ENCODE peak calls at places on chromosomes 5 and 9, in seven cellular contexts. One of them, this sample, is unnamed.

GRCh38 chr9:122020398-122020797 is 72.7 kb downstream of the TTLL11 start:
- DNase-seq in upper lobe of left lung: no peak
- DNase-seq in endothelial cell: no peak
- DNase-seq in B cell: no peak
- DNase-seq in nephron progenitor cell: no peak
- DNase-seq in keratinocyte: no peak
- DNase-seq in HFF-Myc: no peak
- DNase-seq in this sample: no peak

GRCh38 chr5:45578270-45578669 is 117.9 kb downstream of the HCN1 start:
- DNase-seq in upper lobe of left lung: no peak
- DNase-seq in endothelial cell: no peak
- DNase-seq in B cell: no peak
- DNase-seq in nephron progenitor cell: no peak
- DNase-seq in keratinocyte: no peak
- DNase-seq in HFF-Myc: no peak
- DNase-seq in this sample: no peak

GRCh38 chr5:116557669-116558271 is 16.9 kb downstream of the SEMA6A start:
- DNase-seq in upper lobe of left lung: no peak
- DNase-seq in endothelial cell: no peak
- DNase-seq in B cell: no peak
- DNase-seq in nephron progenitor cell: no peak
- DNase-seq in keratinocyte: no peak
- DNase-seq in HFF-Myc: no peak
- DNase-seq in this sample: no peak

GRCh38 chr5:52283221-52283620 is 504.5 kb upstream of the ITGA1 start:
- DNase-seq in upper lobe of left lung: no peak
- DNase-seq in endothelial cell: no peak
- DNase-seq in B cell: no peak
- DNase-seq in nephron progenitor cell: no peak
- DNase-seq in keratinocyte: no peak
- DNase-seq in HFF-Myc: no peak
- DNase-seq in this sample: no peak

GRCh38 chr5:10018670-10019069 is 231.0 kb downstream of the ATPSCKMT start:
- DNase-seq in upper lobe of left lung: no peak
- DNase-seq in endothelial cell: no peak
- DNase-seq in B cell: no peak
- DNase-seq in nephron progenitor cell: no peak
- DNase-seq in keratinocyte: no peak
- DNase-seq in HFF-Myc: peak; percentile 32
- DNase-seq in this sample: peak; percentile 0

GRCh38 chr9:135906291-135907005 is 898 bp downstream of the CAMSAP1 start:
- DNase-seq in upper lobe of left lung: no peak
- DNase-seq in endothelial cell: peak; percentile 30
- DNase-seq in B cell: peak; percentile 36
- DNase-seq in nephron progenitor cell: no peak
- DNase-seq in keratinocyte: no peak
- DNase-seq in HFF-Myc: no peak
- DNase-seq in this sample: no peak

GRCh38 chr9:114694719-114695269 is 12.8 kb upstream of the TEX48 start:
- DNase-seq in upper lobe of left lung: no peak
- DNase-seq in endothelial cell: no peak
- DNase-seq in B cell: no peak
- DNase-seq in nephron progenitor cell: no peak
- DNase-seq in keratinocyte: no peak
- DNase-seq in HFF-Myc: no peak
- DNase-seq in this sample: peak; percentile 54

GRCh38 chr5:65102826-65103673 is 334.3 kb downstream of the CWC27 start:
- DNase-seq in upper lobe of left lung: peak; percentile 76
- DNase-seq in endothelial cell: peak; percentile 40
- DNase-seq in B cell: peak; percentile 73
- DNase-seq in nephron progenitor cell: no peak
- DNase-seq in keratinocyte: no peak
- DNase-seq in HFF-Myc: no peak
- DNase-seq in this sample: peak; percentile 80

GRCh38 chr9:114804504-114804903 is 1.3 kb downstream of the TNFSF15 start:
- DNase-seq in upper lobe of left lung: no peak
- DNase-seq in endothelial cell: no peak
- DNase-seq in B cell: no peak
- DNase-seq in nephron progenitor cell: no peak
- DNase-seq in keratinocyte: no peak
- DNase-seq in HFF-Myc: peak; percentile 75
- DNase-seq in this sample: no peak

GRCh38 chr5:170120576-170120975 is 14.9 kb downstream of the FOXI1 start:
- DNase-seq in upper lobe of left lung: no peak
- DNase-seq in endothelial cell: no peak
- DNase-seq in B cell: no peak
- DNase-seq in nephron progenitor cell: no peak
- DNase-seq in keratinocyte: no peak
- DNase-seq in HFF-Myc: no peak
- DNase-seq in this sample: no peak

GRCh38 chr9:33177633-33178032 is 10.5 kb upstream of the B4GALT1 start:
- DNase-seq in upper lobe of left lung: no peak
- DNase-seq in endothelial cell: no peak
- DNase-seq in B cell: no peak
- DNase-seq in nephron progenitor cell: no peak
- DNase-seq in keratinocyte: no peak
- DNase-seq in HFF-Myc: no peak
- DNase-seq in this sample: no peak

GRCh38 chr5:124257048-124257447 is 489.4 kb downstream of the ZNF608 start:
- DNase-seq in upper lobe of left lung: no peak
- DNase-seq in endothelial cell: no peak
- DNase-seq in B cell: no peak
- DNase-seq in nephron progenitor cell: no peak
- DNase-seq in keratinocyte: no peak
- DNase-seq in HFF-Myc: no peak
- DNase-seq in this sample: no peak

GRCh38 chr9:130265431-130266235 is at the start of gene HMCN2:
- DNase-seq in upper lobe of left lung: no peak
- DNase-seq in endothelial cell: peak; percentile 64
- DNase-seq in B cell: no peak
- DNase-seq in nephron progenitor cell: peak; percentile 72
- DNase-seq in keratinocyte: no peak
- DNase-seq in HFF-Myc: no peak
- DNase-seq in this sample: no peak

GRCh38 chr9:19875291-19875910 is 86.6 kb upstream of the SLC24A2 start:
- DNase-seq in upper lobe of left lung: no peak
- DNase-seq in endothelial cell: no peak
- DNase-seq in B cell: no peak
- DNase-seq in nephron progenitor cell: no peak
- DNase-seq in keratinocyte: no peak
- DNase-seq in HFF-Myc: no peak
- DNase-seq in this sample: no peak

GRCh38 chr9:942805-943580 is 33.5 kb upstream of the DMRT3 start:
- DNase-seq in upper lobe of left lung: no peak
- DNase-seq in endothelial cell: no peak
- DNase-seq in B cell: no peak
- DNase-seq in nephron progenitor cell: no peak
- DNase-seq in keratinocyte: no peak
- DNase-seq in HFF-Myc: no peak
- DNase-seq in this sample: no peak

GRCh38 chr5:177471610-177472356 is 1.7 kb downstream of the DBN1 start:
- DNase-seq in upper lobe of left lung: no peak
- DNase-seq in endothelial cell: no peak
- DNase-seq in B cell: no peak
- DNase-seq in nephron progenitor cell: no peak
- DNase-seq in keratinocyte: no peak
- DNase-seq in HFF-Myc: no peak
- DNase-seq in this sample: no peak

GRCh38 chr5:10455273-10455670 is 13.6 kb downstream of the ROPN1L start:
- DNase-seq in upper lobe of left lung: no peak
- DNase-seq in endothelial cell: no peak
- DNase-seq in B cell: no peak
- DNase-seq in nephron progenitor cell: peak; percentile 56
- DNase-seq in keratinocyte: no peak
- DNase-seq in HFF-Myc: no peak
- DNase-seq in this sample: no peak

GRCh38 chr9:135244271-135244691 is 156.8 kb downstream of the OLFM1 start:
- DNase-seq in upper lobe of left lung: no peak
- DNase-seq in endothelial cell: no peak
- DNase-seq in B cell: no peak
- DNase-seq in nephron progenitor cell: no peak
- DNase-seq in keratinocyte: no peak
- DNase-seq in HFF-Myc: no peak
- DNase-seq in this sample: no peak

GRCh38 chr5:168390491-168390890 is 95.8 kb upstream of the RARS1 start:
- DNase-seq in upper lobe of left lung: no peak
- DNase-seq in endothelial cell: no peak
- DNase-seq in B cell: no peak
- DNase-seq in nephron progenitor cell: no peak
- DNase-seq in keratinocyte: peak; percentile 60
- DNase-seq in HFF-Myc: no peak
- DNase-seq in this sample: no peak

GRCh38 chr5:35926389-35927051 is 11.9 kb downstream of the CAPSL start:
- DNase-seq in upper lobe of left lung: no peak
- DNase-seq in endothelial cell: peak; percentile 67
- DNase-seq in B cell: peak; percentile 61
- DNase-seq in nephron progenitor cell: peak; percentile 66
- DNase-seq in keratinocyte: peak; percentile 7
- DNase-seq in HFF-Myc: peak; percentile 37
- DNase-seq in this sample: peak; percentile 62

DNA sequence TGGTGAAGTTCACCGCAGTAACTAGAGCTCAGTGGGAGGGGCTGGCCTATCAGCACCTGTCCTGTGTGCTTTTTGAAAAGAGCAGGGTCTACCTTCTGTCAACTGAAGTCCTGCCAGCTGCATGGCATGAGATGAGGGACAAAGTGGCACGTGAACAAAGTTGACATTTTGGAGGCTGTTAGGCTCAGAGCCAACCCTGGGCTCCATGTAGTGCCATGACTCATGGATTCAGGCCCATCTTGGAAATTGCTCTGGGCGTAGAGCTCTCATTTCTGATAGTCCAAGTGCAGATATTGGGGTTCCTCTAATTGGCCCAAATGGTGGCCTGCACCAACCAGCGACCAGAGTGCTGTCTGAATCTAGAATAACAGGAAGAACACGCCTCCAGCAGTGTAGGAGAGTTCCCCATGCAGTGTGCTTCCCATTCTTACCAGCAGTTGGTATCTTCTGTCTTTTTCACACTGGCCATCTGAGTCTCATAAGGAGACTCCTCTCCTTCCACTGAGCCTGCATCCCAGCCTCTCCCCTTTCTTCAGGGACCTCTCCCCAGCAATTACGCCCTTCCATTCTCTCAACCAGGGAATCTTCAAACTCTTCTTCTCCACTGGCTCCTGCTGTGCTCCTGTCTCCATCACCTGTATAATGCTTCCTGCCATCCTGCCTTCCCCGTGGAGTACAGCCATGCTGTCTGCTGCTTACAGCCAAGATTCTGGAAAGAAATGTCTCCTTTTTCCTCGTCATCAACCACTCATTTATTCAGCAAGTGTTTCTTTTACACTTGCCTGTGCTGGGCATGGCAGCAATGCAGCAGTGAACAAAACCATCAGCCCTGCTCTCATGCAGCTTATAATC is 30.4 kb downstream of the IRF1 start:
- DNase-seq in upper lobe of left lung: peak; percentile 81
- DNase-seq in endothelial cell: no peak
- DNase-seq in B cell: peak; percentile 38
- DNase-seq in nephron progenitor cell: no peak
- DNase-seq in keratinocyte: no peak
- DNase-seq in HFF-Myc: no peak
- DNase-seq in this sample: no peak
- TF ChIP-seq CTCF in upper lobe of left lung: peak; percentile 55
- TF ChIP-seq CTCF in endothelial cell: peak; percentile 20
- TF ChIP-seq CTCF in B cell: peak; percentile 26
- TF ChIP-seq CTCF in nephron progenitor cell: no peak
- TF ChIP-seq CTCF in keratinocyte: peak; percentile 36
- TF ChIP-seq CTCF in HFF-Myc: peak; percentile 8
- TF ChIP-seq CTCF in this sample: no peak

DNA sequence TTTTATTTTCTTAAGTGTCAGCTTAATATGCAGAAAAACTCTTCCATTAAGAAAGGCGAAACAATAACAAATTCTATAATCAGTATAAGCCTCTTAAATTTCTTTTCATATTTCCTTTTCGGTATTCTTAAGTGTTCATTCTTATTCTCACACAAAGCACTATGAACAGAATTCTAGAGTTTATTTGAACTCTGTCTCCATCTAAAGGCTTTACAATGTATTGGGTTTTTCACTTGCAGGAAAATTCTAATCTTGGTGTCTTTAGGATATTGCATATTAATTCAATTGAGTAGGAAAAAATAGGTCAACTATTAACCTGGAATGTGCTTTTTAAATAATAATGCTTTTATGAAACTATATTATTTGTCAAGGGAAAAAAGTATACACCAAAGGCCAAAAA is 166.6 kb downstream of the SLF1 start:
- DNase-seq in upper lobe of left lung: no peak
- DNase-seq in endothelial cell: no peak
- DNase-seq in B cell: no peak
- DNase-seq in nephron progenitor cell: no peak
- DNase-seq in keratinocyte: no peak
- DNase-seq in HFF-Myc: no peak
- DNase-seq in this sample: no peak
- TF ChIP-seq CTCF in upper lobe of left lung: no peak
- TF ChIP-seq CTCF in endothelial cell: no peak
- TF ChIP-seq CTCF in B cell: no peak
- TF ChIP-seq CTCF in nephron progenitor cell: peak; percentile 27
- TF ChIP-seq CTCF in keratinocyte: no peak
- TF ChIP-seq CTCF in HFF-Myc: no peak
- TF ChIP-seq CTCF in this sample: no peak

DNA sequence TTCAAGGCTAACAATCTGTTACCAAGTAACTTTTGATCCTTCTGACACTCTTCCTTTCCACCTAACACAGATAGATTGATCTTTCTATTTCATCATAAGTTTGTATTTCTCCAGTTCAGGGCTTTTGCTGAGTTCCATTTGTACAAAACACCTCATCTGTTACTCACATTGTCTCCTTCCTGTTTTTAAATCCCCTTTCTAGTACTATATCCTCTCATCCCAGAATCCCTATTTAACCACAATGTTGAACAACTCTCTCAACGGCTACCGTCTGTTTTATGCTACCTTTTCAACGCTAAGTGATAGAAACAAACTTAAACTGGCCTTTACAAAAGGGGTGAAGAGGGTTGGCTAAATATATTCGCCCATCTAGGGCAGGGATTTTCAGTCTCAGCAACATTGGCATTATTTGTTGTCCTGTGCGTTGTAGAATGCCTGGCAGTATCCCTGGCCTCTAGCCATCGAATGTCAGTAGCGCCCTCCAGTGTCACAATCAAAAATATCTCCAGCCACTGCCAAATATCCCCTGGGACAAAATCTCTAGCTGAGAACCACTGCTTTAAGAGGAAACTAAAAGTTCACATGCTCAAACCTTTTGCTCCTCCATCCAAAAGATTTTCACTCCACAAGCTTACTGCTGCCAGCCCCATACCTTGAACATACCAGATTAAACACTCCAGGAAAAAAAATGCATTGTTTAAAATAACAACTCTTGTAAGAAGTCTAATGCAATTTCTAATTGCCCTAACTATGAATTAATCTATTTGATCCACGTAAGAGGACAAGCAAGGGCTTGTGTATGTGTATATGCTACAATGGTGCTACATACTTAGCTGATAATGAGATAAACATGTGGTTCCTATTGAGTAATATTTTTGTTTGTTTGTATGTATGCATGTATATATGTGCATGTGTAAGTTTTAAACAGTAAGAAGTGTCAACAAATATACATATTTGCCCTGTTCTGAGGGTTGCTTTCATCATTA is 344.0 kb downstream of the PTPRD start:
- DNase-seq in upper lobe of left lung: peak; percentile 22
- DNase-seq in endothelial cell: peak; percentile 77
- DNase-seq in B cell: peak; percentile 35
- DNase-seq in nephron progenitor cell: peak; percentile 62
- DNase-seq in keratinocyte: no peak
- DNase-seq in HFF-Myc: no peak
- DNase-seq in this sample: peak; percentile 5
- TF ChIP-seq CTCF in upper lobe of left lung: no peak
- TF ChIP-seq CTCF in endothelial cell: peak; percentile 53
- TF ChIP-seq CTCF in B cell: peak; percentile 34
- TF ChIP-seq CTCF in nephron progenitor cell: peak; percentile 59
- TF ChIP-seq CTCF in keratinocyte: peak; percentile 74
- TF ChIP-seq CTCF in HFF-Myc: no peak
- TF ChIP-seq CTCF in this sample: peak; percentile 49

GRCh38 chr5:139193928-139194327 is 4.2 kb downstream of the SIL1 start:
- DNase-seq in upper lobe of left lung: no peak
- DNase-seq in endothelial cell: no peak
- DNase-seq in B cell: no peak
- DNase-seq in nephron progenitor cell: no peak
- DNase-seq in keratinocyte: no peak
- DNase-seq in HFF-Myc: no peak
- DNase-seq in this sample: no peak
- TF ChIP-seq CTCF in upper lobe of left lung: peak; percentile 34
- TF ChIP-seq CTCF in endothelial cell: peak; percentile 50
- TF ChIP-seq CTCF in B cell: peak; percentile 33
- TF ChIP-seq CTCF in nephron progenitor cell: peak; percentile 21
- TF ChIP-seq CTCF in keratinocyte: peak; percentile 50
- TF ChIP-seq CTCF in HFF-Myc: peak; percentile 35
- TF ChIP-seq CTCF in this sample: no peak

This sample was measured in GM20000.